ENCODE peak calls at places on chromosome 10, in four cellular contexts. B, S, P and X are unnamed samples.

GRCh38 chr10:78515873-78516153 is 482.1 kb downstream of the RPS24 start:
- DNase-seq in S (no peak), P (no peak), B (no peak), X (no peak)

GRCh38 chr10:115141254-115141653 is 48.1 kb downstream of the ATRNL1 start:
- DNase-seq in S (no peak), P (no peak), B (peak; percentile 5), X (no peak)

GRCh38 chr10:84540617-84541288 is 212.4 kb downstream of the CCSER2 start:
- DNase-seq in P (peak; percentile 68), S (peak; percentile 73), B (peak; percentile 50), X (peak; percentile 11)

GRCh38 chr10:125094826-125095225 is 65.5 kb downstream of the CTBP2 start:
- DNase-seq in P (no peak), S (no peak), B (no peak), X (no peak)

GRCh38 chr10:110508389-110508788 is 10.7 kb downstream of the DUSP5 start:
- DNase-seq in B (no peak), S (no peak), P (no peak), X (no peak)

GRCh38 chr10:8444630-8445029 is 390.1 kb downstream of the GATA3 start:
- DNase-seq in S (no peak), P (peak; percentile 31), B (no peak), X (no peak)

GRCh38 chr10:132835848-132836233 is 49.9 kb upstream of the NKX6-2 start:
- DNase-seq in P (no peak), S (no peak), B (no peak), X (no peak)

GRCh38 chr10:37275216-37275777 is 149.9 kb downstream of the ANKRD30A start:
- DNase-seq in S (no peak), P (no peak), B (no peak), X (no peak)

GRCh38 chr10:119776536-119776935 is 50.7 kb downstream of the INPP5F start:
- DNase-seq in S (no peak), B (no peak), P (no peak), X (no peak)

GRCh38 chr10:96860631-96861277 is 28.7 kb downstream of the LCOR start:
- DNase-seq in S (no peak), P (no peak), B (no peak), X (no peak)

GRCh38 chr10:64345856-64346255 is 824.7 kb downstream of the REEP3 start:
- DNase-seq in S (no peak), B (no peak), P (no peak), X (no peak)

GRCh38 chr10:110872145-110872983 is 636 bp downstream of the PDCD4 start:
- DNase-seq in B (peak; percentile 82), S (peak; percentile 62), P (peak; percentile 83), X (peak; percentile 85)

GRCh38 chr10:97889461-97890265 is 40.0 kb downstream of the GOLGA7B start:
- DNase-seq in S (no peak), P (no peak), B (peak; percentile 29), X (no peak)

GRCh38 chr10:112907893-112908292 is 42.2 kb upstream of the TCF7L2 start:
- DNase-seq in B (peak; percentile 13), P (no peak), S (no peak), X (no peak)

GRCh38 chr10:19915816-19916215 is 99.6 kb downstream of the PLXDC2 start:
- DNase-seq in P (no peak), B (no peak), S (no peak), X (no peak)

GRCh38 chr10:72124984-72125383 is 36.6 kb upstream of the SPOCK2 start:
- DNase-seq in S (no peak), B (peak; percentile 81), P (no peak), X (no peak)

GRCh38 chr10:125629758-125630376 is 53.1 kb downstream of the TEX36 start:
- DNase-seq in P (no peak), S (no peak), B (peak; percentile 26), X (no peak)

GRCh38 chr10:11521860-11522259 is 89.6 kb downstream of the USP6NL start:
- DNase-seq in S (no peak), B (peak; percentile 61), P (no peak), X (no peak)

GRCh38 chr10:119342017-119342734 is 134.8 kb downstream of the GRK5 start:
- DNase-seq in B (peak; percentile 56), P (no peak), S (no peak), X (no peak)

GRCh38 chr10:120172371-120172770 is 279.8 kb downstream of the SEC23IP start:
- DNase-seq in B (peak; percentile 4), S (no peak), P (no peak), X (no peak)

GRCh38 chr10:118980870-118981269 is 48.6 kb upstream of the NANOS1 start:
- DNase-seq in B (peak; percentile 28), S (no peak), P (no peak), X (no peak)

GRCh38 chr10:127414024-127414423 is 135.1 kb upstream of the NPS start:
- DNase-seq in P (no peak), B (no peak), S (no peak), X (no peak)

GRCh38 chr10:98030991-98031431 is 590 bp upstream of the CRTAC1 start:
- DNase-seq in B (no peak), P (no peak), S (no peak), X (no peak)